ENCODE peak calls at places on chromosomes 3 and 15, in eight cellular contexts. Y is stimulated activated naive CD8-positive, alpha-beta T cell treated with anti-CD3 and anti-CD28 coated beads, Interleukin-15, Interleukin-2, amounts not matched to agents 100 U/mL and 50 U/mL, for 24 hours; Z is LoVo; T is stimulated activated CD8-positive, alpha-beta memory T cell treated with anti-CD3 and anti-CD28 coated beads, Interleukin-4, amount 100 ng/mL, for 24 hours; W is AG08396; J is AG09309; C is kidney glomerular epithelial cell; X is esophagus muscularis mucosa. U is an unnamed sample.

GRCh38 chr3:132536442-132537153 is 60.5 kb upstream of the ACKR4 start:
- DNase-seq in J (no peak), C (no peak), T (no peak), Z (no peak), W (no peak), Y (no peak), X (no peak), U (no peak)

GRCh38 chr15:59360305-59360704 is 12.4 kb downstream of the MYO1E start:
- DNase-seq in Z (no peak), Y (no peak), C (no peak), W (no peak), J (no peak), X (no peak), T (no peak), U (no peak)

GRCh38 chr3:165462616-165463334 is 266.6 kb upstream of the SLITRK3 start:
- DNase-seq in Z (no peak), C (no peak), Y (no peak), J (no peak), T (no peak), W (no peak), X (no peak), U (no peak)

GRCh38 chr3:86991840-86992430 is 986 bp upstream of the VGLL3 start:
- DNase-seq in Y (no peak), J (no peak), X (no peak), C (no peak), Z (no peak), W (no peak), T (no peak), U (no peak)

GRCh38 chr15:67133738-67134576 is 68.6 kb downstream of the SMAD3 start:
- DNase-seq in Y (peak), J (no peak), W (no peak), X (no peak), Z (no peak), T (peak), C (peak), U (no peak)

GRCh38 chr15:77012868-77013267 is 17.9 kb downstream of the PSTPIP1 start:
- DNase-seq in Y (peak), X (no peak), W (no peak), C (no peak), T (no peak), J (no peak), Z (no peak), U (no peak)

GRCh38 chr3:49461443-49462171 is 8.5 kb upstream of the DAG1 start:
- DNase-seq in J (no peak), C (peak), T (no peak), Z (no peak), X (no peak), Y (no peak), W (peak), U (no peak)

GRCh38 chr3:41726891-41727290 is 235.0 kb downstream of the ULK4 start:
- DNase-seq in T (no peak), Y (no peak), W (no peak), J (no peak), Z (no peak), X (no peak), C (no peak), U (no peak)

GRCh38 chr3:153373571-153373970 is 211.5 kb downstream of the RAP2B start:
- DNase-seq in T (no peak), Z (no peak), X (no peak), W (no peak), J (no peak), C (no peak), Y (no peak), U (no peak)

GRCh38 chr15:83843511-83843910 is 189.6 kb downstream of the ADAMTSL3 start:
- DNase-seq in Z (no peak), J (no peak), C (no peak), W (peak), Y (no peak), X (no peak), T (no peak), U (no peak)

U was measured in HFF-Myc.